ENCODE peak calls at places on chromosomes 5 and 9, in six cellular contexts. A, B, M, R, J and N are unnamed samples.

GRCh38 chr5:166722939-166723338 is 1568.5 kb upstream of the WWC1 start:
- DNase-seq in A (no peak), B (no peak), M (no peak), R (no peak), J (peak), N (no peak)

GRCh38 chr5:112121268-112121667 is 297.8 kb downstream of the EPB41L4A start:
- DNase-seq in A (no peak), B (no peak), M (no peak), R (no peak), J (no peak), N (no peak)

GRCh38 chr9:136867917-136868316 is 1.8 kb upstream of the EDF1 start:
- DNase-seq in A (no peak), B (no peak), M (no peak), R (no peak), J (no peak), N (no peak)

GRCh38 chr5:168433982-168434381 is 52.3 kb upstream of the RARS1 start:
- DNase-seq in A (no peak), B (no peak), M (peak), R (no peak), J (peak), N (peak)

GRCh38 chr5:177303925-177304391 is 359 bp downstream of the PRELID1 start:
- DNase-seq in A (no peak), B (no peak), M (peak), R (no peak), J (peak), N (no peak)

GRCh38 chr9:135282001-135282731 is 194.7 kb downstream of the OLFM1 start:
- DNase-seq in A (peak), B (peak), M (peak), R (peak), J (peak), N (no peak)

GRCh38 chr5:4204616-4205151 is 609.1 kb downstream of the IRX1 start:
- DNase-seq in A (no peak), B (no peak), M (no peak), R (no peak), J (no peak), N (no peak)

GRCh38 chr9:37104183-37104889 is 16.0 kb upstream of the ZCCHC7 start:
- DNase-seq in A (no peak), B (peak), M (no peak), R (no peak), J (peak), N (no peak)

GRCh38 chr9:104903609-104904008 is 24.3 kb downstream of the ABCA1 start:
- DNase-seq in A (no peak), B (no peak), M (no peak), R (no peak), J (peak), N (no peak)

GRCh38 chr5:43729846-43730478 is 127.0 kb downstream of the NNT start:
- DNase-seq in A (no peak), B (no peak), M (no peak), R (no peak), J (peak), N (no peak)

GRCh38 chr9:131748411-131748955 is 8.6 kb upstream of the RAPGEF1 start:
- DNase-seq in A (no peak), B (no peak), M (no peak), R (no peak), J (no peak), N (no peak)

GRCh38 chr9:120362446-120362845 is 217.5 kb downstream of the CDK5RAP2 start:
- DNase-seq in A (no peak), B (no peak), M (no peak), R (no peak), J (peak), N (no peak)

GRCh38 chr5:120479066-120479465 is 15.0 kb downstream of the PRR16 start:
- DNase-seq in A (no peak), B (no peak), M (no peak), R (no peak), J (peak), N (no peak)

GRCh38 chr9:119844431-119844830 is 475.2 kb upstream of the BRINP1 start:
- DNase-seq in A (no peak), B (no peak), M (no peak), R (no peak), J (no peak), N (no peak)

GRCh38 chr5:100667021-100667671 is 132.0 kb downstream of the FAM174A start:
- DNase-seq in A (no peak), B (no peak), M (no peak), R (no peak), J (peak), N (no peak)

GRCh38 chr5:59709833-59710232 is 183.7 kb downstream of the PDE4D start:
- DNase-seq in A (no peak), B (no peak), M (no peak), R (no peak), J (peak), N (no peak)

GRCh38 chr5:159515909-159516415 is 185.7 kb upstream of the IL12B start:
- DNase-seq in A (peak), B (peak), M (peak), R (peak), J (peak), N (peak)

GRCh38 chr5:43231977-43232376 is 40.0 kb downstream of the NIM1K start:
- DNase-seq in A (no peak), B (no peak), M (peak), R (no peak), J (no peak), N (no peak)

GRCh38 chr5:54309237-54309636 is 1.1 kb downstream of the ARL15 start:
- DNase-seq in A (no peak), B (no peak), M (peak), R (no peak), J (peak), N (no peak)

GRCh38 chr9:124320062-124320973 is 62.6 kb downstream of the NEK6 start:
- DNase-seq in A (no peak), B (peak), M (peak), R (no peak), J (peak), N (peak)

GRCh38 chr5:176792584-176793342 is 17.6 kb upstream of the UNC5A start:
- DNase-seq in A (no peak), B (no peak), M (no peak), R (no peak), J (no peak), N (no peak)

GRCh38 chr9:92289708-92290390 is 3.6 kb downstream of the IARS1 start:
- DNase-seq in A (no peak), B (no peak), M (no peak), R (no peak), J (peak), N (no peak)

GRCh38 chr9:36625006-36625600 is 52.4 kb downstream of the MELK start:
- DNase-seq in A (no peak), B (peak), M (no peak), R (no peak), J (peak), N (no peak)

GRCh38 chr9:108643756-108644510 is 211.9 kb downstream of the ACTL7B start:
- DNase-seq in A (no peak), B (no peak), M (no peak), R (no peak), J (peak), N (no peak)

GRCh38 chr5:159091596-159091995 is 8.1 kb downstream of the EBF1 start:
- DNase-seq in A (no peak), B (no peak), M (no peak), R (no peak), J (no peak), N (no peak)

GRCh38 chr5:158948376-158948775 is 151.3 kb downstream of the EBF1 start:
- DNase-seq in A (no peak), B (no peak), M (no peak), R (no peak), J (no peak), N (no peak)

GRCh38 chr5:149313151-149313841 is 32.0 kb upstream of the GRPEL2 start:
- DNase-seq in A (no peak), B (no peak), M (no peak), R (no peak), J (no peak), N (no peak)

GRCh38 chr5:133930061-133930823 is 38.2 kb downstream of the C5orf15 start:
- DNase-seq in A (peak), B (peak), M (no peak), R (no peak), J (peak), N (no peak)

GRCh38 chr5:171978519-171978918 is 27.9 kb downstream of the FBXW11 start:
- DNase-seq in A (no peak), B (no peak), M (no peak), R (no peak), J (no peak), N (no peak)

GRCh38 chr9:79883073-79883645 is 311.4 kb downstream of the TLE4 start:
- DNase-seq in A (peak), B (no peak), M (no peak), R (no peak), J (no peak), N (no peak)

GRCh38 chr5:124239572-124239971 is 506.9 kb downstream of the ZNF608 start:
- DNase-seq in A (no peak), B (no peak), M (no peak), R (no peak), J (no peak), N (no peak)

GRCh38 chr9:130912932-130913598 is 16.5 kb upstream of the QRFP start:
- DNase-seq in A (peak), B (no peak), M (no peak), R (no peak), J (peak), N (peak)

GRCh38 chr5:127492854-127493738 is 24.3 kb upstream of the PRRC1 start:
- DNase-seq in A (no peak), B (no peak), M (peak), R (no peak), J (peak), N (no peak)

GRCh38 chr9:104868687-104869404 is 59.1 kb downstream of the ABCA1 start:
- DNase-seq in A (no peak), B (peak), M (peak), R (peak), J (peak), N (peak)

GRCh38 chr9:134297082-134297415 is 29.2 kb upstream of the RXRA start:
- DNase-seq in A (peak), B (no peak), M (no peak), R (no peak), J (no peak), N (no peak)

GRCh38 chr5:139253115-139253514 is 40.4 kb upstream of the MATR3 start:
- DNase-seq in A (no peak), B (no peak), M (no peak), R (no peak), J (no peak), N (no peak)

GRCh38 chr5:139251695-139252288 is 41.7 kb upstream of the MATR3 start:
- DNase-seq in A (no peak), B (no peak), M (no peak), R (no peak), J (peak), N (no peak)

GRCh38 chr5:139246394-139246793 is 47.1 kb upstream of the MATR3 start:
- DNase-seq in A (peak), B (no peak), M (no peak), R (peak), J (peak), N (no peak)

GRCh38 chr5:139248826-139249453 is 44.6 kb upstream of the MATR3 start:
- DNase-seq in A (no peak), B (no peak), M (no peak), R (no peak), J (no peak), N (no peak)

DNA sequence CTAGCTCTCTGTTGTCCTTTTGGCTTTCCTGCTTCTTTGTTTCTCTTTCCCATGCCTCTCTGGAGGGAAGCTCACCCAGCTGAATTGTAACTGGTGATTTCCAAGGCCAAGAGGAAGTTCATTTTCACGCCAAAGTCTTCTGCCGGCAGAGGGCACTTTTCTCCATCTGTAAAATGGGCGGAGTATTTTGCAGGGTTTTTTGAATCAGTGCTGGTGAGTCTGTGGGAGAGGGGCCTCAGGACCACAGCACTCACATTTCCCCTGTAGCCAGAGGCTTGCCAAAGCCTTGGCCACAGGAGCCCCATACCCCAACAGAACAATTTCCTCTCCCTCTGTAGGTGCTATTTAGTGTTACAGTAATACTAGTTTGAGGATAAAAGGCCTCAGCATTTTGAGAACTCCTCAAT is 42.3 kb upstream of the MATR3 start:
- DNase-seq in A (no peak), B (no peak), M (no peak), R (no peak), J (no peak), N (no peak)
- TF ChIP-seq CTCF in A (no peak), B (peak), M (peak), R (peak), J (peak), N (no peak)

DNA sequence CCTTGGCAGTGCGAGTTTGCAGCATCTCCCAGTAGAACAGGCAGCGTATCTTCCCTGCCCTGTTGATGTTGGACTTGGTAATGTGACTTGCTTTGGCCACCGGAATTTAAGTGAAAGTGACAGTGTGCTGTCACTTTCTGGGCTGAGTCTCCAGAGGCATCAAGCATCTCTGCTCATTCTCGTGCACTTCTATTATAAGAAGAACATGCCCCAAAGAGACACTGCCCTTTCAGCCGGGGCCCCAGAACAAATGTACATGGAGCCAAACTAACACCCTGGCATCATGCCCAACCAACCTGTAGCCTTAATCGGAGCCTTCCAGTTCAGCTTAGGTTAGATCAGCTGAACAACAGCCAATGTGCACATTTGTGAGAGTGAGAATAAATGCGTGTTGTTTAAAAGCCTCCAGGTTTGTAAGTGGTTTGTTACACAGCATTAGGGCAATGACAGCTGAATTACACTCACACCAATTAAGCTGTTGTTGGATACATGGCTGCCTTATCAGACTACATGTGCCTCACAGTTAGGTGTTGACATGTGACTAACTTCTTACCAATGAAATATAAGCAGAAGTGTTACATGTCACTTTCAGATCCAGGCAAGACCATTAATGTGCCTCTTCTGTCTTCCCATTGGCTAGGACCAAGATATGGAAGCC is 22.1 kb upstream of the FRMD3 start:
- DNase-seq in A (no peak), B (no peak), M (no peak), R (no peak), J (no peak), N (no peak)
- TF ChIP-seq CTCF in A (no peak), B (no peak), M (no peak), R (no peak), J (no peak), N (no peak)

GRCh38 chr9:73565026-73565425 is 413.4 kb downstream of the ANXA1 start:
- DNase-seq in A (no peak), B (no peak), M (no peak), R (no peak), J (peak), N (no peak)

GRCh38 chr9:73565833-73566465 is 414.3 kb downstream of the ANXA1 start:
- DNase-seq in A (no peak), B (no peak), M (no peak), R (no peak), J (peak), N (no peak)

DNA sequence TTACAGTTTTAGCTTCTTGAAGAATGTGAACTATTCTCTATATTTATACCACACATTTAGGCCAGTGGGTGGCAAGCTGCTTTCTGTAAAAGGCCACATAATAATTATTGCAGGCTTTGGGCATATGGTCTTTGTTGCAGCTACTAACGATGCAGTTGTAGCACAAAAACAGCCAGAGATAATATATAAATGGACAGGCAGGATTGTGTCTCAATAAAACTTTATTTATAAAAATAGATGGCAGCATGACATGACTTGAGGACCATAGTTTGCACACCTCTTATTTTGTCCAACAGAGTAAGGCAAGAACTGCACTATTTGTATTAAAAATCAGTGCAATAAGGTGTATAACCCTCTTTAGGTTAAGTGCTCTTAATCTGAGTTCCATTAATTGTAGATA is 415.0 kb downstream of the ANXA1 start:
- DNase-seq in A (no peak), B (no peak), M (no peak), R (no peak), J (no peak), N (no peak)
- TF ChIP-seq CTCF in A (no peak), B (no peak), M (no peak), R (no peak), J (no peak), N (no peak)

GRCh38 chr9:4762108-4762888 is 21.3 kb upstream of the AK3 start:
- DNase-seq in A (peak), B (peak), M (peak), R (peak), J (peak), N (peak)
- TF ChIP-seq CTCF in A (peak), B (peak), M (peak), R (peak), J (peak), N (peak)